ENCODE peak calls at places on chromosome 13, in seven cellular contexts. One of them, this sample, is unnamed.

GRCh38 chr13:101490400-101491015 is 38.0 kb downstream of the ITGBL1 start:
- DNase-seq in SJSA1: no peak
- DNase-seq in IMR-90: no peak
- DNase-seq in A549: no peak
- DNase-seq in SJCRH30: no peak
- DNase-seq in caudate nucleus: no peak
- DNase-seq in hepatocyte: no peak
- DNase-seq in this sample: peak; percentile 27

GRCh38 chr13:99870541-99870940 is 101.0 kb downstream of the ZIC5 start:
- DNase-seq in IMR-90: no peak
- DNase-seq in SJSA1: no peak
- DNase-seq in caudate nucleus: no peak
- DNase-seq in SJCRH30: no peak
- DNase-seq in hepatocyte: no peak
- DNase-seq in A549: no peak
- DNase-seq in this sample: no peak

GRCh38 chr13:93224545-93224944 is 2.1 kb upstream of the GPC6 start:
- DNase-seq in SJSA1: peak; percentile 63
- DNase-seq in SJCRH30: peak; percentile 17
- DNase-seq in IMR-90: peak; percentile 39
- DNase-seq in hepatocyte: peak; percentile 35
- DNase-seq in A549: peak; percentile 80
- DNase-seq in caudate nucleus: no peak
- DNase-seq in this sample: peak; percentile 93

GRCh38 chr13:97262058-97262457 is 39.9 kb downstream of the MBNL2 start:
- DNase-seq in SJSA1: no peak
- DNase-seq in caudate nucleus: no peak
- DNase-seq in hepatocyte: no peak
- DNase-seq in SJCRH30: no peak
- DNase-seq in A549: no peak
- DNase-seq in IMR-90: no peak
- DNase-seq in this sample: no peak

GRCh38 chr13:98839826-98840769 is 87.6 kb upstream of the SLC15A1 start:
- DNase-seq in IMR-90: peak; percentile 47
- DNase-seq in SJSA1: peak; percentile 85
- DNase-seq in caudate nucleus: peak; percentile 44
- DNase-seq in A549: peak; percentile 62
- DNase-seq in hepatocyte: peak; percentile 85
- DNase-seq in SJCRH30: peak; percentile 70
- DNase-seq in this sample: peak; percentile 58

GRCh38 chr13:107138987-107139386 is 571.0 kb upstream of the ARGLU1 start:
- DNase-seq in hepatocyte: no peak
- DNase-seq in SJCRH30: no peak
- DNase-seq in A549: no peak
- DNase-seq in caudate nucleus: no peak
- DNase-seq in IMR-90: no peak
- DNase-seq in SJSA1: no peak
- DNase-seq in this sample: no peak

GRCh38 chr13:45875951-45876350 is 24.4 kb upstream of the SIAH3 start:
- DNase-seq in hepatocyte: no peak
- DNase-seq in caudate nucleus: no peak
- DNase-seq in IMR-90: no peak
- DNase-seq in A549: no peak
- DNase-seq in SJSA1: no peak
- DNase-seq in SJCRH30: no peak
- DNase-seq in this sample: no peak

GRCh38 chr13:66977156-66977555 is 253.0 kb downstream of the PCDH9 start:
- DNase-seq in SJSA1: no peak
- DNase-seq in A549: no peak
- DNase-seq in IMR-90: peak; percentile 41
- DNase-seq in caudate nucleus: no peak
- DNase-seq in hepatocyte: no peak
- DNase-seq in SJCRH30: no peak
- DNase-seq in this sample: no peak

GRCh38 chr13:30097089-30097488 is 210.3 kb downstream of the KATNAL1 start:
- DNase-seq in SJCRH30: no peak
- DNase-seq in IMR-90: no peak
- DNase-seq in caudate nucleus: no peak
- DNase-seq in A549: no peak
- DNase-seq in hepatocyte: no peak
- DNase-seq in SJSA1: no peak
- DNase-seq in this sample: no peak

GRCh38 chr13:81184556-81185265 is 843.8 kb upstream of the SPRY2 start:
- DNase-seq in A549: no peak
- DNase-seq in IMR-90: peak; percentile 4
- DNase-seq in hepatocyte: no peak
- DNase-seq in SJCRH30: peak; percentile 65
- DNase-seq in caudate nucleus: no peak
- DNase-seq in SJSA1: no peak
- DNase-seq in this sample: peak; percentile 10

DNA sequence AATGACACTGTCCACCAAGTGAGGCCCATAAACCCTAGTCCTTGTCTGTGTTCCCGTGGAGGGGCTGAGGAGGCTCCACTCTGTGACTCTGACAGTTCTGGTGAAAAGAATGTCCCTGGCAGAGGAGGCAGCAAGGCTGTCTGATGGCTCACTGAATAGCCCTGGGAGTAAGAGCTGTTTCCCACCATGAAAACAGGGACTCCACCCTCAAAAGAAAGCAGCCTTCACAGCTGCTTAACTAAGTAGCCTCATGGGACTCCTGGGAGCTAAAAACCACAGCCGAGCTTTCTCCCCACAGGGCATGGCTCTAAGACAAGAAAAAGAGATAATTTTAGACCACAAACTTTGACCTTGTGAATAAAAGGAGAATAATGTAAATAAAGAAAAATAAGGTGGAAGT is 135.1 kb upstream of the FRY start:
- DNase-seq in SJSA1: peak; percentile 1
- DNase-seq in A549: no peak
- DNase-seq in IMR-90: peak; percentile 63
- DNase-seq in caudate nucleus: no peak
- DNase-seq in SJCRH30: peak; percentile 90
- DNase-seq in hepatocyte: no peak
- DNase-seq in this sample: peak; percentile 70
- H3K27ac ChIP-seq in SJSA1: no peak overlapping the region
- H3K27ac ChIP-seq in A549: no peak overlapping the region
- H3K27ac ChIP-seq in IMR-90: no peak overlapping the region
- H3K27ac ChIP-seq in caudate nucleus: no peak overlapping the region
- H3K27ac ChIP-seq in SJCRH30: no peak overlapping the region
- H3K27ac ChIP-seq in hepatocyte: no peak overlapping the region
- H3K27ac ChIP-seq in this sample: no peak overlapping the region

DNA sequence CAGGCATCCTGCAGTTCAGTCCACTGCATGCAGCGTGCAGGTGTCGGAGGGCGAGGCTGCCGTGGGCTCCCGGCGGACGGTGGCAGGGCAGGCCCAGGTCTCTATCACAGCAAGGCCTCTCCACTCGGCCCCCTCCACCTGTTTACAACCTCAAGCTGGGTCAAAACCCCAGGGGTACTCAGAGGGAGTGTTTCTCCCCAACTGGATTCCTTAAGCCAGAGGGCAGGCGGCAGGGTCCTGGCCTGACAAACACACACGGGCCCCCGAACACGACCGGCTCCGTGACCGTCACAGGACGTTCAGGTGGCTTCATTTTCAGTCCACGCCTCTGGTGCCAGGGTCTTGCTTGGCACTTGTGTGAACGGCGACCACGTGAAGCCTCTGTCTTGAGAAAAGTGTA is 23.5 kb downstream of the RASA3 start:
- DNase-seq in hepatocyte: no peak
- DNase-seq in SJCRH30: no peak
- DNase-seq in IMR-90: no peak
- DNase-seq in caudate nucleus: no peak
- DNase-seq in A549: no peak
- DNase-seq in SJSA1: no peak
- DNase-seq in this sample: no peak
- H3K27ac ChIP-seq in hepatocyte: no peak overlapping the region
- H3K27ac ChIP-seq in SJCRH30: no peak overlapping the region
- H3K27ac ChIP-seq in IMR-90: peak overlapping the region; percentile 79
- H3K27ac ChIP-seq in caudate nucleus: no peak overlapping the region
- H3K27ac ChIP-seq in A549: no peak overlapping the region
- H3K27ac ChIP-seq in SJSA1: no peak overlapping the region
- H3K27ac ChIP-seq in this sample: no peak overlapping the region

GRCh38 chr13:110236831-110237261 is 70.1 kb downstream of the COL4A1 start:
- DNase-seq in IMR-90: no peak
- DNase-seq in caudate nucleus: no peak
- DNase-seq in A549: no peak
- DNase-seq in hepatocyte: no peak
- DNase-seq in SJCRH30: no peak
- DNase-seq in SJSA1: no peak
- DNase-seq in this sample: no peak
- H3K27ac ChIP-seq in IMR-90: no peak overlapping the region
- H3K27ac ChIP-seq in caudate nucleus: no peak overlapping the region
- H3K27ac ChIP-seq in A549: no peak overlapping the region
- H3K27ac ChIP-seq in hepatocyte: no peak overlapping the region
- H3K27ac ChIP-seq in SJCRH30: no peak overlapping the region
- H3K27ac ChIP-seq in SJSA1: no peak overlapping the region
- H3K27ac ChIP-seq in this sample: no peak overlapping the region

GRCh38 chr13:33392794-33393371 is 107.3 kb upstream of the STARD13 start:
- DNase-seq in A549: no peak
- DNase-seq in hepatocyte: no peak
- DNase-seq in IMR-90: no peak
- DNase-seq in SJCRH30: no peak
- DNase-seq in caudate nucleus: no peak
- DNase-seq in SJSA1: no peak
- DNase-seq in this sample: no peak
- H3K27ac ChIP-seq in A549: no peak overlapping the region
- H3K27ac ChIP-seq in hepatocyte: no peak overlapping the region
- H3K27ac ChIP-seq in IMR-90: no peak overlapping the region
- H3K27ac ChIP-seq in SJCRH30: no peak overlapping the region
- H3K27ac ChIP-seq in caudate nucleus: no peak overlapping the region
- H3K27ac ChIP-seq in SJSA1: no peak overlapping the region
- H3K27ac ChIP-seq in this sample: no peak overlapping the region

GRCh38 chr13:48401480-48401879 is 11.4 kb downstream of the LPAR6 start:
- DNase-seq in SJCRH30: no peak
- DNase-seq in IMR-90: no peak
- DNase-seq in hepatocyte: no peak
- DNase-seq in caudate nucleus: no peak
- DNase-seq in A549: no peak
- DNase-seq in SJSA1: no peak
- DNase-seq in this sample: no peak
- H3K27ac ChIP-seq in SJCRH30: no peak overlapping the region
- H3K27ac ChIP-seq in IMR-90: no peak overlapping the region
- H3K27ac ChIP-seq in hepatocyte: peak overlapping the region; percentile 58
- H3K27ac ChIP-seq in caudate nucleus: no peak overlapping the region
- H3K27ac ChIP-seq in A549: no peak overlapping the region
- H3K27ac ChIP-seq in SJSA1: no peak overlapping the region
- H3K27ac ChIP-seq in this sample: no peak overlapping the region

This sample was measured in astrocyte.